ENCODE peak calls at places on chromosome 18, in four cellular contexts. E is stomach, N is tibial nerve, L is heart left ventricle. O is an unnamed sample.

GRCh38 chr18:57296336-57296735 is 56.0 kb upstream of the ST8SIA3 start:
- DNase-seq in N (no peak), E (no peak), L (no peak), O (no peak)

GRCh38 chr18:62521082-62521481 is 1.7 kb upstream of the ZCCHC2 start:
- DNase-seq in N (no peak), L (no peak), E (no peak), O (no peak)

GRCh38 chr18:42078711-42079110 is 123.7 kb downstream of the PIK3C3 start:
- DNase-seq in L (no peak), N (no peak), E (no peak), O (no peak)

GRCh38 chr18:25446972-25447371 is 95.0 kb upstream of the ZNF521 start:
- DNase-seq in L (no peak), E (no peak), N (no peak), O (no peak)

GRCh38 chr18:67421666-67422065 is 94.9 kb downstream of the DSEL start:
- DNase-seq in E (no peak), L (no peak), N (no peak), O (no peak)

GRCh38 chr18:29616885-29617284 is 1425.7 kb downstream of the DSC3 start:
- DNase-seq in L (no peak), N (no peak), E (no peak), O (no peak)

GRCh38 chr18:22210331-22210754 is 41.0 kb downstream of the GATA6 start:
- DNase-seq in N (no peak), L (no peak), E (no peak), O (no peak)

GRCh38 chr18:76256897-76257500 is 238.0 kb downstream of the ZNF516 start:
- DNase-seq in L (no peak), E (no peak), N (peak; percentile 69), O (no peak)

GRCh38 chr18:43405097-43405496 is 127.8 kb upstream of the SYT4 start:
- DNase-seq in N (no peak), L (no peak), E (no peak), O (no peak)

GRCh38 chr18:1659190-1659589 is 754.5 kb downstream of the ADCYAP1 start:
- DNase-seq in L (no peak), N (no peak), E (no peak), O (no peak)

GRCh38 chr18:49160075-49160930 is 209.5 kb upstream of the SMAD7 start:
- DNase-seq in E (no peak), N (no peak), L (no peak), O (no peak)

GRCh38 chr18:49486617-49486958 is 446 bp downstream of the C18orf32 start:
- DNase-seq in N (no peak), L (no peak), E (no peak), O (no peak)

GRCh38 chr18:69900941-69901340 is 46.7 kb downstream of the CD226 start:
- DNase-seq in E (no peak), L (no peak), N (no peak), O (no peak)
- H3K27ac ChIP-seq in E (no peak overlapping the region), L (no peak overlapping the region), N (no peak overlapping the region), O (no peak overlapping the region)

GRCh38 chr18:79445221-79445620 is 49.5 kb downstream of the NFATC1 start:
- DNase-seq in E (no peak), N (no peak), L (no peak), O (no peak)
- H3K27ac ChIP-seq in E (no peak overlapping the region), N (no peak overlapping the region), L (no peak overlapping the region), O (no peak overlapping the region)

DNA sequence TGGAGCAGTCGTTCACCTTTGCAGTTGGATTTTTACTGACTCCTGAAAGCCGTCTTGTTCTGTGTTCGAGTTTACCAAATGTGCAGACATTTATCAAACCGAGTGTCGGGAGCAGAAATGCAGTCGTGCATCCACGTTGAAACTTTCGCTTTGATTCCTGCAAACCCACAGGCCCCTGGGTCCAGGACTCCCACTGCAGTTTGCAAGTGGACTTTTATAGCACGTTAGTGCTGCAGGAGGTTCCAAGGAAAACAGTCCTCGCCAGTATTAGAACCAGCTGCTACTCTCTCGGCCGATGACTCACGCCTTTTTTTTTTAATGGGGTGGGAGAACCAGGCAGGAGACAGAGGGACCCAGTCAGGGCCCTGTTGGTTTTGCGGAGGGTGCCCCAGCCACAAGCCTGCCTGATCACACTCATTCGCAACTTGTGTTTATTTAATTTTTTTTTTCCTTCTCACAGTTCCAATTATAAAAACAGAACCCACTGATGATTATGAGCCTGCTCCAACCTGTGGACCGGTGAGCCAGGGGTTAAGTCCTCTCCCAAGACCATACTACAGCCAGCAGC is 90.1 kb downstream of the NFATC1 start:
- DNase-seq in E (no peak), L (peak; percentile 31), N (no peak), O (no peak)
- H3K27ac ChIP-seq in E (no peak overlapping the region), L (no peak overlapping the region), N (peak overlapping the region; percentile 15), O (no peak overlapping the region)

GRCh38 chr18:11807233-11807632 is 44.0 kb upstream of the CHMP1B start:
- DNase-seq in E (no peak), L (no peak), N (no peak), O (no peak)
- H3K27ac ChIP-seq in E (no peak overlapping the region), L (no peak overlapping the region), N (no peak overlapping the region), O (no peak overlapping the region)

DNA sequence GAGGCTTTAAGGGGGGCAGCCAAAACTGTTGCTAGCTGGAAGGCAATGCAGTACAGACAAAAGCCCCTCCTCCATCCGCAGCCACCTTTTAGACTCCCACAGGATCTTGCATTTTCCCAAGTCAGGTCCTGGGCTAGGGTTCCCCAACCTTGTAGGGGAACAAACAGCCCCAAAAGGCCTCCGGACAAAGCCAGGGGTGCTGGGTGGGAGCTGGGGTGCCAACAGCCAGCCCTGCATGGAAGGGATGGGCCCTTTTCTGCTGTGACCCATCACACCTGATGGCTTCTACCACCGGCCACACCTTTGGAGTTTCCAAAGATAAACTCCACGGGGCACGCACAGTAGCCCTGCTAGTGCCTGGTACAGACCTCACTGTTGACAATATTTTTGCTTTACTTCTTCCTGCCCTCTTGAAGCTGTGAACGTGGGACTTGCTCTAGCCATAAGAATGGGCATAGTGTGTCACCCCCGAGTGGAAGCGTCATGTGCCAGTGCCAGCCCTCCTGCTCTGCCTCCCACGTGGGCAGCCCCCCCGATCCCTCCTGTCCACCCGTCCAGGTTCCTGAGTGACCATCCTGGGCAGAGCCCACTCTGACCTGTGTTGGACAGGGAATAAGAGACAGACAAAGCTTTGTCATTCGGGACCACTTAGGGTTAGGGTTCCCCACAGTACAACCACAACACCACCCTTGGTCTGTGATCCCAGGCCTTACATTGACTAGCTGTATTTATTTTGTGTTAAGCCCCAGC is 18.8 kb downstream of the TUBB6 start:
- DNase-seq in N (no peak), E (no peak), L (no peak), O (no peak)
- H3K27ac ChIP-seq in N (no peak overlapping the region), E (no peak overlapping the region), L (peak overlapping the region; percentile 15), O (no peak overlapping the region)